ENCODE peak calls at places on chromosomes 16 and 17, in five cellular contexts. S is esophagus muscularis mucosa; Y is CD4-positive, alpha-beta T cell; N is GM10248; M is BE2C. W is an unnamed sample.

GRCh38 chr17:7249830-7250229 is 1.7 kb downstream of the CTDNEP1 start:
- DNase-seq in S (no peak), Y (no peak), N (no peak), M (no peak), W (no peak)

GRCh38 chr16:83995756-83996155 is 27.7 kb downstream of the NECAB2 start:
- DNase-seq in S (no peak), Y (no peak), N (peak), M (no peak), W (no peak)

GRCh38 chr17:7634384-7634783 is 4.4 kb downstream of the SHBG start:
- DNase-seq in S (no peak), Y (no peak), N (no peak), M (peak), W (peak)

GRCh38 chr16:46928811-46929210 is 44.6 kb downstream of the GPT2 start:
- DNase-seq in S (no peak), Y (no peak), N (no peak), M (no peak), W (no peak)

GRCh38 chr16:75559564-75560372 is 3.7 kb upstream of the TMEM231 start:
- DNase-seq in S (no peak), Y (no peak), N (no peak), M (no peak), W (no peak)

GRCh38 chr17:17269926-17270773 is 10.9 kb downstream of the COPS3 start:
- DNase-seq in S (no peak), Y (peak), N (no peak), M (peak), W (peak)

GRCh38 chr17:49549691-49550678 is 25.7 kb upstream of the NXPH3 start:
- DNase-seq in S (no peak), Y (no peak), N (peak), M (peak), W (no peak)

GRCh38 chr16:46690281-46691178 is 1.1 kb downstream of the ORC6 start:
- DNase-seq in S (no peak), Y (no peak), N (no peak), M (no peak), W (peak)

GRCh38 chr17:15662726-15663125 is 21.4 kb downstream of the TRIM16 start:
- DNase-seq in S (no peak), Y (no peak), N (no peak), M (no peak), W (no peak)

GRCh38 chr16:19559242-19559910 is 3.9 kb downstream of the VPS35L start:
- DNase-seq in S (no peak), Y (no peak), N (peak), M (peak), W (peak)

GRCh38 chr17:17682737-17683675 is 1.7 kb downstream of the RAI1 start:
- DNase-seq in S (no peak), Y (peak), N (peak), M (peak), W (peak)

GRCh38 chr17:49616546-49617205 is 41.0 kb downstream of the NXPH3 start:
- DNase-seq in S (no peak), Y (no peak), N (no peak), M (no peak), W (no peak)

GRCh38 chr17:41098042-41098441 is at the start of gene KRTAP4-8:
- DNase-seq in S (no peak), Y (no peak), N (no peak), M (no peak), W (no peak)

GRCh38 chr16:65315004-65315398 is 193.1 kb upstream of the CDH11 start:
- DNase-seq in S (no peak), Y (no peak), N (no peak), M (no peak), W (no peak)

GRCh38 chr16:80968386-80969113 is 38.1 kb downstream of the CMC2 start:
- DNase-seq in S (no peak), Y (no peak), N (no peak), M (no peak), W (no peak)

GRCh38 chr17:8131844-8132441 is 8.0 kb upstream of the HES7 start:
- DNase-seq in S (no peak), Y (no peak), N (no peak), M (no peak), W (no peak)

GRCh38 chr17:58666858-58667267 is 25.0 kb downstream of the TEX14 start:
- DNase-seq in S (no peak), Y (peak), N (no peak), M (no peak), W (no peak)

GRCh38 chr17:28982191-28982793 is 23.5 kb downstream of the SEZ6 start:
- DNase-seq in S (no peak), Y (no peak), N (peak), M (no peak), W (no peak)

GRCh38 chr17:42586514-42587230 is 9.1 kb upstream of the PSMC3IP start:
- DNase-seq in S (no peak), Y (no peak), N (peak), M (no peak), W (no peak)

GRCh38 chr17:42596386-42596785 is 12.8 kb downstream of the RETREG3 start:
- DNase-seq in S (no peak), Y (no peak), N (no peak), M (no peak), W (no peak)

DNA sequence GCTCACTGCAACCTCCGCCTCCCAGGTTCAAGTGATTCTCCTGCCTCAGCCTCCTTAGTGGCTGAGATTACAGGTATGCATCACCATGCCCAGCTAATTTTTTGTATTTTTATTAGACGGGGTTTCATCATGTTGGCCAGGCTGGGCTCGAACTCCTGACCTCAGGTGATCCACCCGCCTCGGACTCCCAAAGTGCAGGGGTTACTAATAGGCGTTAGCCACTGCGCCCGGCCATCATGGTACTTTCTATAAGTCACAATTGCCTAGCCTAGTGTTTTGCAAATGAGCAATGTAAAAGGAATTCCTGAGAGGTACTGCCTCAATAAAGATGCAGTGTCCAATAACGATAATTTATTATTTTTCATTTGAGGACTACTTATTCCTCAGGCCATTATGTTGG is 13.9 kb upstream of the PSMC3IP start:
- DNase-seq in S (no peak), Y (no peak), N (no peak), M (no peak), W (no peak)
- TF ChIP-seq CTCF in S (no peak), Y (no peak), N (no peak), M (no peak), W (no peak)

GRCh38 chr17:4969551-4970231 is 2.1 kb upstream of the SPAG7 start:
- DNase-seq in S (no peak), Y (no peak), N (no peak), M (no peak), W (no peak)
- TF ChIP-seq CTCF in S (no peak), Y (no peak), N (no peak), M (no peak), W (no peak)

GRCh38 chr16:30371248-30371816 is 1.0 kb upstream of the TBC1D10B start:
- DNase-seq in S (no peak), Y (no peak), N (no peak), M (no peak), W (no peak)

GRCh38 chr16:30369938-30370443 is 303 bp downstream of the TBC1D10B start:
- DNase-seq in S (no peak), Y (no peak), N (no peak), M (no peak), W (no peak)

GRCh38 chr16:30372037-30372712 is 1.9 kb upstream of the TBC1D10B start:
- DNase-seq in S (no peak), Y (no peak), N (no peak), M (no peak), W (no peak)

GRCh38 chr16:30369091-30369937 is 980 bp downstream of the TBC1D10B start:
- DNase-seq in S (no peak), Y (peak), N (no peak), M (no peak), W (peak)

DNA sequence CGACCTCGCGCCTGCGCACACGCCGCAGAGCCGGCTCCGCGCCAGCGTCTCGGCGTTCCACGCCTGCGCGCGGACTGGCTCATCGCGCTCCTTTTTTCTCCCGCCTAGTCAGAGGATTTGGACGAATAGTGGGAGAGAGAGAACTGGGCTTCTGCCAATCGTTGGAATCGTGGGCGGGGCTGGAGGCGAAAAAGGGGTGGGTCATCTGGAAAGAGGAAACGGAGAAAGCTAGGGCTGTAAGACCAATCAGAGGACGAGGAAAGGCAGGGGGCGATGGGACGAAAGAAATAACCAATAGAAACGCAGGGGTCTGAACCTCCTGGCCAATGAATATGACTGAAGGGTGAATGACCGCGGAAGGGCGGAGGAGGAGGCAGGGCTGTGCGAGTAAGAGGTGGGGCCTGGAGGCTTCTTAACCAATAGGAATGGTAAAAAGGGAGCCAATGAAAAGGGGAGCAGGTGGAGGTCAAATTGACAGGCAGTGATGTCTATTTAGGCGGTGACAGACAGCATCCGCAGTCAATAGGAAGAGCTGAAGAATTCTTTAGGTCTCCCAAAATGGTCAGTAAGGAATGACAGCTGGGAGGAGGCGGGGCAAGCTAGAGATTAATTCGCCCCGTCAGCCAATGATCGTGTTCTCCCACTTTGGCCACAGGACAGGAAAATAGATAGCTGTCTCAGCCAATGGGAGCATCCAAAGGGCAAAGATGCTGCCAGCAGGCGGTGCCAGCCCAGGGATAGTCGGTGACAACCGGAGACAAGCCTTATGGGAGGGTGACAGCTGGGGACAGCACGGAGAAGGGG is at the start of gene TBC1D10B:
- DNase-seq in S (peak), Y (peak), N (peak), M (peak), W (peak)
- TF ChIP-seq CTCF in S (no peak), Y (peak), N (no peak), M (peak), W (no peak)

DNA sequence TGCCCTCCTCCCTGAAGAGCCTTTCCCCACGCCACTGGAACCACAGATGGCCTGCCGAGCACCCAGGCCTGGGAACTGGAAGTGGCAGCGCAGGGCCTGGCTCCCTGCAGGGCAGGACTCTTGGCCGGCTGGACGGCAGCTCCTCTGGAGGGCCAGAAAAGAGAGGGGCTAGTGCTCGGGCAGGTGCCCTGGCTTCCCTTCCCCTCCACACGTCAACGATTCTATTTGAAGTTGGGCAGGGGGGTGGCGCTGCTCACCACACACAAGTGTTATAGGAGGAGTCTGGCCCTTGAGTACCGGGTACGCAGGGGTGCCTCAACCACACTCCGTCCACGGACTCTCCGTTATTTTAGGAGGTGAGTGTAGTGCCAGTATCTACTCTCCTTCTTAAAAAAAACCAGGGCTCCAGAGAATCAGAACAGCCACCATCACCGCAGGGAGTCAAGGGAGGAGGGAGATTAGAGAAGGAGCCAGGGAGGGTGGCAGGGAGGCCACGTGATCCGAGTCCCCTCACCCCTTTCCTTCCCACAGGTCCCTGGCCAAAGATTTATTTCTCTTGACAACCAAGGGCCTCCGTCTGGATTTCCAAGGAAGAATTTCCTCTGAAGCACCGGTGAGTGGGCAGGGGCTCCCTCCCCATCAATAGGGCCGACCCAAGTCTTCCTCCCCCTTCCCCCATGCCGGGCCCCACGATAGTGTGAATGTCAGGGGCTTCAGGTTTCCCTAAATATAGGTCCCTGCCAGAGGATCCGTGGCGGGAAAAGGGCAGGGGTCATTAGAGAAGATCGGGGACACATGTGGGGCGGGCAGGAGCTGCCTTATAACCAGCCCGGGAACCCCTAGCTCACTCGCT is 1.4 kb upstream of the ALDOA start:
- DNase-seq in S (peak), Y (peak), N (peak), M (peak), W (peak)
- TF ChIP-seq CTCF in S (peak), Y (peak), N (peak), M (peak), W (no peak)

GRCh38 chr16:82630219-82630618 is 3.5 kb downstream of the CDH13 start:
- DNase-seq in S (no peak), Y (no peak), N (no peak), M (no peak), W (no peak)

GRCh38 chr16:82631701-82632685 is 5.2 kb downstream of the CDH13 start:
- DNase-seq in S (no peak), Y (no peak), N (no peak), M (no peak), W (no peak)

GRCh38 chr16:82628741-82629140 is 2.0 kb downstream of the CDH13 start:
- DNase-seq in S (no peak), Y (no peak), N (no peak), M (no peak), W (no peak)

GRCh38 chr16:82629441-82630027 is 2.8 kb downstream of the CDH13 start:
- DNase-seq in S (no peak), Y (no peak), N (no peak), M (no peak), W (no peak)

DNA sequence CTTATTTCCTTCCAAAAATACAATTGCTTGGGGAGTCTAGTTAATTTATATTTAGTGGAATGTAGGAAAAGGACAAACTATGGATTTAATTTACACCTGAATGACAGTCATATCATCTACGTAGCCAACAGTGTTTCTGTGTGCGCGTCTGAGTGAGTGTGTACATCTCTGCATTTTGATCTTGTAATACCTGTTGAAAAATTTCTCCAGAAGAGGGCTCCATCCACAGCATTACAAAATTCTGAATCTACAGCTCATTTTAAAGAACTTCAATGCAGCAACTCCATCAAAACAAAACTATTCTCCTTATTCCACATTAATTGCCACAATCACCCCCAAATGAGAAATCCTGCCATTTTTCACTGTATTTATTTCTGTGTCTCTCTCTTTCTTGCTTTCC is 3.9 kb downstream of the CDH13 start:
- DNase-seq in S (no peak), Y (no peak), N (no peak), M (no peak), W (no peak)
- TF ChIP-seq CTCF in S (no peak), Y (peak), N (peak), M (no peak), W (no peak)

GRCh38 chr17:67602974-67603373 is 114.8 kb upstream of the NOL11 start:
- DNase-seq in S (no peak), Y (peak), N (peak), M (peak), W (peak)
- TF ChIP-seq CTCF in S (peak), Y (peak), N (peak), M (peak), W (peak)

GRCh38 chr16:8905168-8905762 is 23.1 kb downstream of the LITAFD start:
- DNase-seq in S (no peak), Y (no peak), N (no peak), M (no peak), W (no peak)
- TF ChIP-seq CTCF in S (no peak), Y (peak), N (peak), M (peak), W (no peak)

DNA sequence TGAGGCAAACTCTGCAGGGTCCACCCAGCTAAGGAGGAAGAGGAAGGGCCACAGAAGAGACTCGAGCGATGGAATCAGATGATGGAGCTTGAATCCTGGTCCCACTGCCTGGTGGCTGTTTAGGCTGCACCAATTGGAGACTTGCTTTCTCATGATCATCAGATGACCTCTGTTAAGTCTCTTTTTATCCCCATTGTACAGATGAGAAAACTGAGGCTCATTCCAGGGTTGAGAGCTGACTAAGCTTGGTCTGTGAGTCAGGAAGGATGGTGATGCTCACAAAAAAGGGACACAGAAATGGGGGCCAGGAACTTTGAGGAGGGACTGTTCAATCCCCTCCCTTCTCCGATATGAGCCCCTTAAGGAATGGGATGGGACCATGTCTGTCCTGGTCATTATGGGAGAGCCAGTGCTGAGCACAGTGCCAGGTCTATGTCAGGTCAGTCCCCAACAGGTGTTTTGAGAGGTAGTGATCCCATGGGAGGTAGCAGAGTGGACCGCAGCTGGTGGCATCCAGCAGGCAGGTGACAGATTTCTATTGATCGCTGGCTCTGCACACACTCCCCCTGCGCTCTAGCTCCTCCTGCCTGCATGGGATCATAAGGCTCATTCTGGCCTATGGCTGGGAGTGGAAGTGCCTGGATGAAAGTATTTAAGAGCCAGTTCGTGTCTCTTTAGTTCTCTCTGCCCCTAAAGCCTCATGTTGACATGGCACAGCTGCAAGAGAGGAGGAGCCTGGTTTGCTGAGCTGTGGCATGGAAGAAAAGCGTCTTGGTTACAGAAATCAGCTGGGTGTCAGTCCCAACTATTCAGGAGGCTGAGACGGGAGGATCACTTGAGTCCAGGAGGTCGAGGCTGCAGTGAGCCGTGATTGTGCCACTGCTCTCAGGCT is 27.2 kb downstream of the SNX20 start:
- DNase-seq in S (no peak), Y (no peak), N (no peak), M (no peak), W (no peak)
- TF ChIP-seq CTCF in S (no peak), Y (no peak), N (no peak), M (no peak), W (no peak)

GRCh38 chr17:20998571-20999043 is 44.2 kb downstream of the USP22 start:
- DNase-seq in S (no peak), Y (no peak), N (no peak), M (no peak), W (no peak)

GRCh38 chr17:20997711-20998570 is 44.9 kb downstream of the USP22 start:
- DNase-seq in S (no peak), Y (no peak), N (no peak), M (no peak), W (no peak)

GRCh38 chr17:20999841-21000532 is 42.8 kb downstream of the USP22 start:
- DNase-seq in S (no peak), Y (no peak), N (no peak), M (no peak), W (no peak)

GRCh38 chr17:20996724-20997615 is 45.8 kb downstream of the USP22 start:
- DNase-seq in S (no peak), Y (no peak), N (no peak), M (no peak), W (no peak)

GRCh38 chr17:20999044-20999573 is 43.7 kb downstream of the USP22 start:
- DNase-seq in S (no peak), Y (no peak), N (no peak), M (no peak), W (no peak)
- TF ChIP-seq CTCF in S (no peak), Y (no peak), N (no peak), M (no peak), W (no peak)

DNA sequence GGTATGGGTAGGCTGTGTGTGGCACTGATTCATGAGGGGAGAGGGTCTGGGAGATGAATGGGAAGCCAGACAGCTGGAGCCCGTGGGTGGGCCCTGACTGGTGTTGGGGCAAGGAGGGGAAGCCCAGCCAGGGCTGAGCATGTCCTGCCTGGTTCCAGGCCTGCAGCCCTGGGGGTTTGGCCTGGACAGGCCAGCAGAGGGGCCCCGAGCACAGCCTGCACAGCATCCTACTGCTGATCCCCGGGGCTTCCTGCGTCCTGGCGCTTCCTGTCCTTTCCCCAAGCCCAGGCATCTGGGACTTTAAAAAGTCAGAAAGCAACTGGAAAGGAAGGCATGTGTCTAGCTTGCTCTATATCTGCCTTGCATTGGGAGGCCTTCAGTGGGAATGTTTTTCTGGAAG is 4.6 kb upstream of the MVD start:
- DNase-seq in S (no peak), Y (no peak), N (no peak), M (no peak), W (peak)
- TF ChIP-seq CTCF in S (no peak), Y (no peak), N (no peak), M (peak), W (no peak)

W was measured in endothelial cell.